ENCODE peak calls at places on chromosomes 11 and 22, in eight cellular contexts. One of them, this sample, is unnamed.
A peak's percentile ranks its signal among the peaks of the same experiment; 100 is the strongest.

GRCh38 chr11:11409916-11410315 is 56.9 kb upstream of the CSNK2A3 start:
- DNase-seq in SJSA1: no peak
- DNase-seq in fibroblast of lung: no peak
- DNase-seq in HL-60: no peak
- DNase-seq in mammary epithelial cell: no peak
- DNase-seq in CD8-positive, alpha-beta memory T cell: no peak
- DNase-seq in A673: no peak
- DNase-seq in left ventricle myocardium inferior: no peak
- DNase-seq in this sample: no peak

GRCh38 chr11:68343761-68344256 is 31.4 kb downstream of the LRP5 start:
- DNase-seq in A673: no peak
- DNase-seq in fibroblast of lung: no peak
- DNase-seq in mammary epithelial cell: no peak
- DNase-seq in SJSA1: no peak
- DNase-seq in CD8-positive, alpha-beta memory T cell: no peak
- DNase-seq in left ventricle myocardium inferior: no peak
- DNase-seq in HL-60: no peak
- DNase-seq in this sample: no peak

GRCh38 chr11:35042906-35043305 is 96.1 kb upstream of the CD44 start:
- DNase-seq in SJSA1: no peak
- DNase-seq in HL-60: no peak
- DNase-seq in left ventricle myocardium inferior: no peak
- DNase-seq in A673: no peak
- DNase-seq in mammary epithelial cell: no peak
- DNase-seq in fibroblast of lung: no peak
- DNase-seq in CD8-positive, alpha-beta memory T cell: no peak
- DNase-seq in this sample: no peak

GRCh38 chr11:32840587-32840986 is 10.9 kb downstream of the PRRG4 start:
- DNase-seq in SJSA1: no peak
- DNase-seq in mammary epithelial cell: no peak
- DNase-seq in left ventricle myocardium inferior: no peak
- DNase-seq in CD8-positive, alpha-beta memory T cell: no peak
- DNase-seq in fibroblast of lung: no peak
- DNase-seq in A673: no peak
- DNase-seq in HL-60: no peak
- DNase-seq in this sample: no peak

GRCh38 chr11:34512810-34513673 is 552 bp downstream of the ELF5 start:
- DNase-seq in mammary epithelial cell: peak; percentile 29
- DNase-seq in fibroblast of lung: peak; percentile 33
- DNase-seq in A673: peak; percentile 89
- DNase-seq in left ventricle myocardium inferior: peak; percentile 29
- DNase-seq in CD8-positive, alpha-beta memory T cell: peak; percentile 10
- DNase-seq in HL-60: peak; percentile 68
- DNase-seq in SJSA1: peak; percentile 43
- DNase-seq in this sample: peak; percentile 24

GRCh38 chr11:123301696-123302400 is 106.8 kb upstream of the CLMP start:
- DNase-seq in mammary epithelial cell: peak; percentile 26
- DNase-seq in CD8-positive, alpha-beta memory T cell: peak; percentile 52
- DNase-seq in A673: peak; percentile 79
- DNase-seq in HL-60: peak; percentile 31
- DNase-seq in fibroblast of lung: peak; percentile 34
- DNase-seq in SJSA1: peak; percentile 33
- DNase-seq in left ventricle myocardium inferior: peak; percentile 56
- DNase-seq in this sample: peak; percentile 51

GRCh38 chr11:64372802-64373597 is 14.0 kb downstream of the RPS6KA4 start:
- DNase-seq in HL-60: peak; percentile 32
- DNase-seq in left ventricle myocardium inferior: no peak
- DNase-seq in A673: peak; percentile 97
- DNase-seq in fibroblast of lung: no peak
- DNase-seq in SJSA1: peak; percentile 31
- DNase-seq in CD8-positive, alpha-beta memory T cell: no peak
- DNase-seq in mammary epithelial cell: no peak
- DNase-seq in this sample: no peak

GRCh38 chr11:18046116-18046777 is at the start of gene TPH1:
- DNase-seq in mammary epithelial cell: peak; percentile 76
- DNase-seq in HL-60: no peak
- DNase-seq in A673: no peak
- DNase-seq in fibroblast of lung: peak; percentile 89
- DNase-seq in SJSA1: no peak
- DNase-seq in left ventricle myocardium inferior: peak; percentile 26
- DNase-seq in CD8-positive, alpha-beta memory T cell: no peak
- DNase-seq in this sample: no peak

GRCh38 chr11:68010058-68011041 is at the start of gene ALDH3B1:
- DNase-seq in A673: no peak
- DNase-seq in fibroblast of lung: peak; percentile 74
- DNase-seq in mammary epithelial cell: peak; percentile 70
- DNase-seq in left ventricle myocardium inferior: peak; percentile 90
- DNase-seq in CD8-positive, alpha-beta memory T cell: no peak
- DNase-seq in HL-60: peak; percentile 99
- DNase-seq in SJSA1: peak; percentile 99
- DNase-seq in this sample: no peak

DNA sequence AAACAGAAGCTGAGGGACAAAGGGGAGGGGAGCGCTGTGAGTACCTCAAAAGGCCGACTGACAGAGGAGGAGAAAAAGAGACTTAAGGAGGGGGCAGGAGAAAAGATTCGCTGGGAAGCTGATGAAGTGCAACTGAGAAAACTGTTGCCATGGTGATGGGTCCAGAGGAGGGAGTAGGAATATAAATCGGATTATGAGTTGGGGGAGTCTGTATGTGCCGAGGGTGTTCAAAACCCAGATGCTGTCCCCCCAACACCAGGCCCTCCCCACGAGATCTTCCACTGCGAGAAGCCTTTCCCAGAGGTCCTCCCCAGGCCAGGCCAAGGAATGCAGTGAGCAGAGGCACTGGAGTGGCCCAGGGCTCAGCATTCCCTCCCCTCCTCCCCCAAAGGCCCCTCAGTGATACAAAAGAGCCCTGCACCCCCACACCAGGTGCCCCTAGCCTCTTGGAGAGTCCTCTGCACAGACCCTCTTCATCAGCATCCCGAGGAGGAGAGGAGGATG is 13.7 kb upstream of the BCL9L start:
- DNase-seq in SJSA1: no peak
- DNase-seq in mammary epithelial cell: no peak
- DNase-seq in A673: no peak
- DNase-seq in fibroblast of lung: no peak
- DNase-seq in CD8-positive, alpha-beta memory T cell: no peak
- DNase-seq in left ventricle myocardium inferior: no peak
- DNase-seq in HL-60: no peak
- DNase-seq in this sample: no peak
- H3K27ac ChIP-seq in SJSA1: no peak overlapping the region
- H3K27ac ChIP-seq in mammary epithelial cell: peak overlapping the region; percentile 0
- H3K27ac ChIP-seq in A673: no peak overlapping the region
- H3K27ac ChIP-seq in fibroblast of lung: no peak overlapping the region
- H3K27ac ChIP-seq in CD8-positive, alpha-beta memory T cell: no peak overlapping the region
- H3K27ac ChIP-seq in left ventricle myocardium inferior: no peak overlapping the region
- H3K27ac ChIP-seq in HL-60: no peak overlapping the region
- H3K27ac ChIP-seq in this sample: no peak overlapping the region

DNA sequence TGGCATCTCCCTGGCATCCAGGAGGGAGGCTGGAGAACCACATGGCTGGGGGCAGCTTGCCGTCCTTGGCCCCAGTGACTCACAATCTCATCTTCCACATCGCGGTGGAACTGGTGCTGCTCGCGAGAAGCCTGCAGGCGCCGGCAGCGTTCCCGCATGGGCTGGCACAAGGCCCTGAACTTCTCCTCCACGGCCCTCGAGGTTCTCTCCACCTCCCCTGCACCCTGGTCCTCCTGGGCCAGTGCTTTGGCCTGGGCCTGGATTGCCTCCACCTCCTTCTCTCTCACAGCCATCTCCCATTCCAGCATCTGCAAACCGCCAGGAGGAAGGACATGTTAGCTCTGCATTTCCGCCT is 16.3 kb upstream of the RBM4B start:
- DNase-seq in fibroblast of lung: no peak
- DNase-seq in A673: no peak
- DNase-seq in mammary epithelial cell: no peak
- DNase-seq in left ventricle myocardium inferior: no peak
- DNase-seq in CD8-positive, alpha-beta memory T cell: no peak
- DNase-seq in HL-60: no peak
- DNase-seq in SJSA1: no peak
- DNase-seq in this sample: no peak
- H3K27ac ChIP-seq in fibroblast of lung: no peak overlapping the region
- H3K27ac ChIP-seq in A673: no peak overlapping the region
- H3K27ac ChIP-seq in mammary epithelial cell: no peak overlapping the region
- H3K27ac ChIP-seq in left ventricle myocardium inferior: no peak overlapping the region
- H3K27ac ChIP-seq in CD8-positive, alpha-beta memory T cell: no peak overlapping the region
- H3K27ac ChIP-seq in HL-60: no peak overlapping the region
- H3K27ac ChIP-seq in SJSA1: no peak overlapping the region
- H3K27ac ChIP-seq in this sample: no peak overlapping the region

GRCh38 chr11:114317738-114318137 is 21.5 kb downstream of the NNMT start:
- DNase-seq in A673: peak; percentile 43
- DNase-seq in SJSA1: no peak
- DNase-seq in fibroblast of lung: peak; percentile 60
- DNase-seq in CD8-positive, alpha-beta memory T cell: no peak
- DNase-seq in mammary epithelial cell: no peak
- DNase-seq in HL-60: peak; percentile 25
- DNase-seq in left ventricle myocardium inferior: peak; percentile 39
- DNase-seq in this sample: no peak
- H3K27ac ChIP-seq in A673: no peak overlapping the region
- H3K27ac ChIP-seq in SJSA1: no peak overlapping the region
- H3K27ac ChIP-seq in fibroblast of lung: peak overlapping the region; percentile 13
- H3K27ac ChIP-seq in CD8-positive, alpha-beta memory T cell: no peak overlapping the region
- H3K27ac ChIP-seq in mammary epithelial cell: no peak overlapping the region
- H3K27ac ChIP-seq in HL-60: no peak overlapping the region
- H3K27ac ChIP-seq in left ventricle myocardium inferior: peak overlapping the region; percentile 61
- H3K27ac ChIP-seq in this sample: peak overlapping the region; percentile 52

GRCh38 chr11:116893906-116894305 is 56.5 kb upstream of the APOA1 start:
- DNase-seq in HL-60: no peak
- DNase-seq in left ventricle myocardium inferior: no peak
- DNase-seq in SJSA1: no peak
- DNase-seq in fibroblast of lung: no peak
- DNase-seq in A673: no peak
- DNase-seq in CD8-positive, alpha-beta memory T cell: no peak
- DNase-seq in mammary epithelial cell: no peak
- DNase-seq in this sample: no peak
- H3K27ac ChIP-seq in HL-60: no peak overlapping the region
- H3K27ac ChIP-seq in left ventricle myocardium inferior: no peak overlapping the region
- H3K27ac ChIP-seq in SJSA1: no peak overlapping the region
- H3K27ac ChIP-seq in fibroblast of lung: no peak overlapping the region
- H3K27ac ChIP-seq in A673: no peak overlapping the region
- H3K27ac ChIP-seq in CD8-positive, alpha-beta memory T cell: no peak overlapping the region
- H3K27ac ChIP-seq in mammary epithelial cell: no peak overlapping the region
- H3K27ac ChIP-seq in this sample: no peak overlapping the region

DNA sequence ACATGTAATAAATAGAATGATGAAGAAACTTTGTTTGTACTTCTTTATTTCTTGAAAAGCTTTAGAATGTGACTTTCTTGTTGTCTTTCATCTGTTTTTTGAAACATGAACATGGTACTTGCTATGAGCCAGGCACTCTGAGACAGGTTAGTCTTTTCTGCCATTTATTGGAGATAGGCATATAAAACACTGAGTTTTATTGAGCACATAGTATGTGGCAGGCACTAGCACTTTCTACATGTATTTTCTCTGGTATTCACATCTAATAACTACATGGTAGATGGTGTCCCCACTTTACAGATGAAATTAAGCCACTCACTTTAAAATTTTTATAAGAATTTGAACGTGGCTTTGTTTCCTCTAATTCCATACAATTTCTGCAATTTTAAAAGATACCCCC is 7.7 kb upstream of the ANKRD42 start:
- DNase-seq in left ventricle myocardium inferior: no peak
- DNase-seq in A673: no peak
- DNase-seq in fibroblast of lung: no peak
- DNase-seq in SJSA1: no peak
- DNase-seq in mammary epithelial cell: no peak
- DNase-seq in CD8-positive, alpha-beta memory T cell: no peak
- DNase-seq in HL-60: no peak
- DNase-seq in this sample: no peak
- H3K27ac ChIP-seq in left ventricle myocardium inferior: no peak overlapping the region
- H3K27ac ChIP-seq in A673: no peak overlapping the region
- H3K27ac ChIP-seq in fibroblast of lung: no peak overlapping the region
- H3K27ac ChIP-seq in SJSA1: no peak overlapping the region
- H3K27ac ChIP-seq in mammary epithelial cell: no peak overlapping the region
- H3K27ac ChIP-seq in CD8-positive, alpha-beta memory T cell: no peak overlapping the region
- H3K27ac ChIP-seq in HL-60: no peak overlapping the region
- H3K27ac ChIP-seq in this sample: peak overlapping the region; percentile 11

DNA sequence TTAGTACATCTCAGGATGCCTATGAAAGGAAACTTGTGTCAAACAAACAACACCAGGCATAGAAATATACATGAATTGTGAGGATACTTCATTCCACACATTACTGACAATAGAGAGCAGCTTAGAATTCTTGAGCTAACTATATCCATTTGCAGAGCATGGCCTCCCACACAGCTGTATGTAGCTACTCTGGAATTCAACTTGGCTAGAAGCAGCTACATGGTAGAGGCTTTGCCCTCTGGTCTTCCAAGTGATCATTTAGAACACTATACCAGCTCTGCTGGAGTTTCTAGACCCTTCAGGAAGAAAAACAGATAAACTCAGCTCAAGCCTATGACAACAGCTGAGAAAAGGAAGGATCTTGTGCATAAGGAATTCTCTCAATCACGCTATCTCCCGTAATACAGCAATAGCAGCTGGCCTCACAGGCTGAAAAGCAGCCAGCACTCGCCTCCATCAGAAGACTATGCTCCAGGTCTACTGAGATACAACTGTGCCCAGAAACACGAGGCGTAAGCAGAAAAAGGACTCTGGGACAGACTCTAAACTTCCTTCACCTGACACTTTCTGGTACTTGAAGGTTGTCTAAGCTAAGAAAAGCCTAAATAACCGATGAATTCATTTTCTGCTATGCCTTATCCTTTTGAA is 50.6 kb upstream of the APOA1 start:
- DNase-seq in left ventricle myocardium inferior: peak; percentile 28
- DNase-seq in CD8-positive, alpha-beta memory T cell: no peak
- DNase-seq in mammary epithelial cell: no peak
- DNase-seq in A673: no peak
- DNase-seq in fibroblast of lung: peak; percentile 76
- DNase-seq in HL-60: no peak
- DNase-seq in SJSA1: peak; percentile 25
- DNase-seq in this sample: no peak
- H3K27ac ChIP-seq in left ventricle myocardium inferior: peak overlapping the region; percentile 52
- H3K27ac ChIP-seq in CD8-positive, alpha-beta memory T cell: no peak overlapping the region
- H3K27ac ChIP-seq in mammary epithelial cell: no peak overlapping the region
- H3K27ac ChIP-seq in A673: peak overlapping the region; percentile 1
- H3K27ac ChIP-seq in fibroblast of lung: no peak overlapping the region
- H3K27ac ChIP-seq in HL-60: no peak overlapping the region
- H3K27ac ChIP-seq in SJSA1: peak overlapping the region; percentile 35
- H3K27ac ChIP-seq in this sample: no peak overlapping the region

DNA sequence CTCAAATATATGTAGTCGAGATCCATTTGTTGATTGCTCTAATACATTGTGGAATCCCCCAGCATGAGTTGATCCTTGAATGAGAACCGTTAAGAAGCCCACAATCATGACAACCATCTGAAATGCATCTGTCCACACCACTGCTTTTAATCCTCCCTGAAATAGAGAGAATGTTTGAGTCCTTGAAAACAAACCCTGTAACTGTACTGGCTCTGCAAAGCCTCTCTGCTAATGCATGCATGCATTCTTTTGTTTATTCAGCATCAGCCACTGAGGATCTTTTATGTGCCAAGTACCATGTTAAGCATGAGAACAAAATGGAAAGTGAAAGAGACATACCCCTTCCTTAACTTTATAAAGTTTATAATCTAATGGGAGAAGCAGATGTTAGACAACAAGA is 18.1 kb downstream of the SLC5A12 start:
- DNase-seq in HL-60: no peak
- DNase-seq in CD8-positive, alpha-beta memory T cell: no peak
- DNase-seq in left ventricle myocardium inferior: no peak
- DNase-seq in A673: no peak
- DNase-seq in SJSA1: no peak
- DNase-seq in fibroblast of lung: no peak
- DNase-seq in mammary epithelial cell: no peak
- DNase-seq in this sample: no peak
- H3K27ac ChIP-seq in HL-60: no peak overlapping the region
- H3K27ac ChIP-seq in CD8-positive, alpha-beta memory T cell: no peak overlapping the region
- H3K27ac ChIP-seq in left ventricle myocardium inferior: no peak overlapping the region
- H3K27ac ChIP-seq in A673: no peak overlapping the region
- H3K27ac ChIP-seq in SJSA1: no peak overlapping the region
- H3K27ac ChIP-seq in fibroblast of lung: no peak overlapping the region
- H3K27ac ChIP-seq in mammary epithelial cell: no peak overlapping the region
- H3K27ac ChIP-seq in this sample: no peak overlapping the region

GRCh38 chr22:35425546-35425945 is 25.6 kb downstream of the MCM5 start:
- DNase-seq in CD8-positive, alpha-beta memory T cell: no peak
- DNase-seq in HL-60: no peak
- DNase-seq in mammary epithelial cell: no peak
- DNase-seq in SJSA1: no peak
- DNase-seq in left ventricle myocardium inferior: no peak
- DNase-seq in fibroblast of lung: no peak
- DNase-seq in A673: no peak
- DNase-seq in this sample: no peak
- H3K27ac ChIP-seq in CD8-positive, alpha-beta memory T cell: no peak overlapping the region
- H3K27ac ChIP-seq in HL-60: no peak overlapping the region
- H3K27ac ChIP-seq in mammary epithelial cell: no peak overlapping the region
- H3K27ac ChIP-seq in SJSA1: no peak overlapping the region
- H3K27ac ChIP-seq in left ventricle myocardium inferior: no peak overlapping the region
- H3K27ac ChIP-seq in fibroblast of lung: no peak overlapping the region
- H3K27ac ChIP-seq in A673: peak overlapping the region; percentile 59
- H3K27ac ChIP-seq in this sample: no peak overlapping the region